ENCODE peak calls at places on chromosomes 4 and X, in six cellular contexts. H is cardiac muscle cell, E is right lobe of liver, A is H1, S is GM23248, B is heart left ventricle. D is an unnamed sample.

GRCh38 chr4:141006236-141006802 is 127.0 kb downstream of the RNF150 start:
- DNase-seq in H (no peak), E (no peak), A (no peak), S (no peak), B (no peak), D (no peak)

GRCh38 chrX:9285342-9285771 is 179.5 kb upstream of the TBL1X start:
- DNase-seq in H (no peak), E (no peak), A (no peak), S (no peak), B (no peak), D (no peak)

GRCh38 chrX:39381446-39381845 is 580.2 kb downstream of the MID1IP1 start:
- DNase-seq in H (peak; percentile 5), E (no peak), A (no peak), S (no peak), B (no peak), D (no peak)

GRCh38 chr4:7160439-7160838 is 31.9 kb upstream of the SORCS2 start:
- DNase-seq in H (no peak), E (no peak), A (no peak), S (no peak), B (no peak), D (no peak)

GRCh38 chr4:137755033-137755471 is 222.8 kb upstream of the PCDH18 start:
- DNase-seq in H (peak; percentile 49), E (no peak), A (no peak), S (peak; percentile 72), B (no peak), D (no peak)

GRCh38 chr4:1880332-1880731 is 9.1 kb downstream of the NSD2 start:
- DNase-seq in H (no peak), E (no peak), A (no peak), S (no peak), B (no peak), D (no peak)

GRCh38 chr4:5404073-5404472 is 304.3 kb downstream of the EVC2 start:
- DNase-seq in H (no peak), E (no peak), A (no peak), S (no peak), B (no peak), D (no peak)

GRCh38 chr4:3035249-3035648 is 39.1 kb downstream of the HTT-AS start:
- DNase-seq in H (no peak), E (no peak), A (no peak), S (no peak), B (no peak), D (no peak)

GRCh38 chrX:19579485-19579884 is 64.2 kb upstream of the MAP3K15 start:
- DNase-seq in H (peak; percentile 65), E (no peak), A (no peak), S (peak; percentile 87), B (no peak), D (peak; percentile 46)

GRCh38 chrX:51876441-51876840 is 17.0 kb upstream of the MAGED1 start:
- DNase-seq in H (peak; percentile 57), E (no peak), A (no peak), S (peak; percentile 60), B (no peak), D (no peak)

DNA sequence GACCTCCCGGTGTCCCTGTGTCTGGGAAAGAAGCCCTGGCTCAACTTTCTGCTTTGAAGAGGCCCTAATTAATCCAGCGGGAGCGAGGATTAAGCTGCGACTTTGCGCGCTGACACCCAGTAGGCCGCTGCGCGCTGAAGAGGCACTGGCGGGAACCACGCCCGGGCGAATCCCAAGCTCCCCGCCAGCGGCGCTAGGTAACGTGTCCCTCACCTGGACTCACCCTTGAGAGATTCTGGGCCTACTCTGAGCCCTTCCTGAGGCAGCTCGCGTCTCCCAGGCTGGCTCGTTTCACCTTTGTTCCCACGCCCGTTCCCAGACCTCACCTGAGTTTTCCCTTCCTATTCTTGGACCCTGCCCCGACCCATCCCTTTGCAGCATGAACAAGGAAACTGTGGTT is 616 bp upstream of the KLHL34 start:
- DNase-seq in H (no peak), E (no peak), A (no peak), S (no peak), B (no peak), D (no peak)
- H3K4me3 ChIP-seq in H (peak overlapping the region; percentile 14), E (peak overlapping the region; percentile 28), A (no peak overlapping the region), S (peak overlapping the region; percentile 37), B (peak overlapping the region; percentile 56), D (no peak overlapping the region)

DNA sequence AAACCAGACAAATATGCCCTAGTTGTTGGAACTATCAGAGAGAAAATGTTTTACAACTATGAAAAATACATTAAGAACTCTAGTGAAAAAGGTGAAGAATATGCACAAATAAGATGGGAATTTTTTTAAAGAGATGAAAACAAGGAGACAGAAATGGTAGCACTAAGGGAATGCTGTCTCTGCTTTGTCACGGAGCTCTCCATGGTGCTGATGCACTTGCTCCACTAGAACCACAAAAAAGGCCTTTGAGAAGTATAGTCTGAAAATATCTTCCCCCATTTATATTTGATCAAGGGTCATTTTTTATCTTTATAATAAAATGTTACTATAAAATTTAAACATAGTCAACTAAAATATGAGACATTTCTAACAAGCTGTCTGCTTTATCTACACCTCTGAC is 1655.5 kb upstream of the AGA start:
- DNase-seq in H (peak; percentile 1), E (no peak), A (no peak), S (peak; percentile 0), B (no peak), D (no peak)
- H3K9me3 ChIP-seq in H (no peaks in the 10 kb centered on the region), E (no peaks in the 10 kb centered on the region), A (no peaks in the 10 kb centered on the region), S (no peaks in the 10 kb centered on the region), B (peaks cover 16% of the 10 kb centered on the region), D (no peaks in the 10 kb centered on the region)

GRCh38 chr4:41215969-41216293 is 1.6 kb upstream of the APBB2 start:
- DNase-seq in H (no peak), E (no peak), A (no peak), S (no peak), B (no peak), D (no peak)
- H3K27me3 ChIP-seq in H (peaks cover 12% of the 10 kb centered on the region), E (no peaks in the 10 kb centered on the region), A (no peaks in the 10 kb centered on the region), S (no peaks in the 10 kb centered on the region), B (no peaks in the 10 kb centered on the region), D (no peaks in the 10 kb centered on the region)

DNA sequence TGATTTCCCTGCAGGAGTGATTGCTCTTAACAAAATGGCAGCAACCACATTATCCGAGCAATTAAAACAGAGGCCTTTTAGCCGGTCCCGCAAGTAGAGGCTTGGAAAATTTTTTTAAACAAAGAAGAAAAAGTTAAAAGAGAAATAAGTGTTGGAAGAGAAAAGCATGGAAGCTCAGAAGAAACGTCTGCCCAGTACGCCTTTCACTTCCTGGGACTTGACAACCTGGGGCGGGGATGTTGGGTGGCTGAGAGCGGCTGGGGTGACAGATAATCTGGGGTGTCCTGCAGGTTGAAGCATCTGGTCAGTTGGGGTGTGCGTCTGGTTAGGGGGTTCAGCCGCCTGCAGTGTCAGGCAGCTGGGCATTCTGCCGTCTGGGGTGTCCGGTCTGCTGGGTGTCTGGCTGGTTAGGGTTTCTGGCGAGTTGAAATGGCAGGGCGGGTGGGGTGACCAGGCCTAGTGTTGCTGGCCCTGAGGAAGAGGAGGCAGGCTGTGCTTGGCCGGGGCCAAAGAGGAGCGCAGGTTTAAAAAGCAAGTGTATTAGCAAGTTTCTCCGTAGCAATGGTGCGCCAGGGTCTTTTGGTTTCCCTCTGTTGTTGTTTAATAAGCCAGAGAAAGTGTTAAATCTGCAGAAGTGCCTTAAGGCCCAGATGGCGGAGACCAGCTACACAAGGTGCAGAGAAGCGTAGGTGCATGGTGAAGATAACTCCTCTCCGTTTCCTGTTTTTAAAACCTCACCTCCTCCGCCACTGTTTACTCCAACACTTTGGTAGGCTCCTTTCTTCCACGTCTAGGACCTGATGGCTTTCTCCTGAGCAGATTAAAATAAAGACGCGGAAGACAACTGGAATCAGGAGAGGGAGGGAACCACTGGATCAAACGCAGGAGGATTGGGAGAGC is 5.6 kb downstream of the HAND2 start:
- DNase-seq in H (no peak), E (no peak), A (no peak), S (no peak), B (no peak), D (no peak)
- H3K4me3 ChIP-seq in H (peak overlapping the region; percentile 96), E (peak overlapping the region; percentile 11), A (no peak overlapping the region), S (peak overlapping the region; percentile 97), B (peak overlapping the region; percentile 95), D (no peak overlapping the region)

GRCh38 chrX:154332561-154332960 is 37.0 kb downstream of the TKTL1 start:
- DNase-seq in H (no peak), E (no peak), A (no peak), S (no peak), B (no peak), D (no peak)

GRCh38 chrX:154325541-154325940 is 29.9 kb downstream of the TKTL1 start:
- DNase-seq in H (peak; percentile 54), E (no peak), A (no peak), S (no peak), B (no peak), D (no peak)

GRCh38 chrX:154327026-154327820 is 31.6 kb downstream of the TKTL1 start:
- DNase-seq in H (no peak), E (no peak), A (no peak), S (peak; percentile 75), B (no peak), D (no peak)

GRCh38 chrX:154328646-154329045 is 33.1 kb downstream of the TKTL1 start:
- DNase-seq in H (no peak), E (no peak), A (no peak), S (no peak), B (no peak), D (no peak)

DNA sequence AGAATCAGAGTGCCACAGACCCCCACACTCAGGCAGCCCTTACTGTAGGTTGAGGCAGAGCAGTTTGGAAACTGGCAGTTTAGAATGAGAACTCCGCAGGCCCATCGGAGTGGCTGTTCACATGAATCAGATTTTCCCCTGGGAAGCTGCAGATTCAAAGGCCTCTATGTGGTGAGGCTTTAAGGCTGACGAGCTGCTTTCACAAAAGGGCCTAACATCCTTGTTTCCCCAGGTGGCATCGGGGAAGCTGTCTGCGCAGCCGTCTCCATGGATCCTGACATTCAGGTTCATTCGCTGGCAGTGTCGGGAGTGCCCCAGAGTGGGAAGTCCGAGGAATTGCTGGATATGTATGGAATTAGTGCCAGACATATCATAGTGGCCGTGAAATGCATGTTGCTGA is 33.7 kb downstream of the TKTL1 start:
- DNase-seq in H (no peak), E (no peak), A (no peak), S (no peak), B (no peak), D (no peak)
- H3K9me3 ChIP-seq in H (no peaks in the 10 kb centered on the region), E (no peaks in the 10 kb centered on the region), A (no peaks in the 10 kb centered on the region), S (no peaks in the 10 kb centered on the region), B (no peaks in the 10 kb centered on the region), D (no peaks in the 10 kb centered on the region)

DNA sequence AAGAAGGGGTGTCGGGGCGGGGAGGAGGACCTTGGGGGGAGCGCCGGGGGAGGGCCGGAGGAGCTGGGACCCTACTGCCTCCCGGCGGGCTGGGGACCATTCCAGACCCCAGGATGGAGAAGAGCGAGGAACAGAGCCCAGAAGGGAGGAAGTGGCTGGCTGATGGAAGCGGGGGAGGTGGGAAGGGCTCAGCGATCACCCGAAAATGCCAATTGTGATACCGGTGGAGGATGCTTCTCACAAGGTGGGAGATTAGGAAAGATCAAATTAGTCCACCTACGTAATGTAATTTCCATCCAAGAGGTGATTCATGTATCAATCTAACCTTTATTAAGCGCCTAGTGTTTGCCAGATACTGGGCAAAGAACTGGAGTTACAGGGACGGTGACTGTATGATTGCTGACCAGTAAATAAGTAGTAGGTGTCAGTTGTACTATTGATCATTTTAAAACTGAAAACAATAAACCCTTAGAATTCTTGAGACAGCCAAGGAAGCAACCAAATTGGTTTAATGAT is 456 bp upstream of the RAI2 start:
- DNase-seq in H (no peak), E (no peak), A (no peak), S (no peak), B (no peak), D (no peak)
- H3K27me3 ChIP-seq in H (peaks cover 83% of the 10 kb centered on the region), E (no peaks in the 10 kb centered on the region), A (peaks cover 26% of the 10 kb centered on the region), S (peaks cover 23% of the 10 kb centered on the region), B (no peaks in the 10 kb centered on the region), D (peaks cover 27% of the 10 kb centered on the region)